ENCODE peak calls at places on chromosomes 2 and 18, in four cellular contexts. One of them, this sample, is unnamed.

GRCh38 chr2:33605059-33605458 is 6.0 kb upstream of the FAM98A start:
- DNase-seq in naive B cell: no peak
- DNase-seq in effector CD8-positive, alpha-beta T cell: no peak
- DNase-seq in ELF-1: peak
- DNase-seq in this sample: no peak

GRCh38 chr2:42792583-42793313 is at the start of gene HAAO:
- DNase-seq in naive B cell: peak
- DNase-seq in effector CD8-positive, alpha-beta T cell: no peak
- DNase-seq in ELF-1: peak
- DNase-seq in this sample: no peak

GRCh38 chr2:224156436-224156835 is 117.3 kb upstream of the SERPINE2 start:
- DNase-seq in naive B cell: no peak
- DNase-seq in effector CD8-positive, alpha-beta T cell: no peak
- DNase-seq in ELF-1: no peak
- DNase-seq in this sample: no peak

GRCh38 chr2:54675738-54676137 is 47.7 kb upstream of the EML6 start:
- DNase-seq in naive B cell: no peak
- DNase-seq in effector CD8-positive, alpha-beta T cell: no peak
- DNase-seq in ELF-1: no peak
- DNase-seq in this sample: no peak

GRCh38 chr2:127220807-127221527 is 868 bp upstream of the CYP27C1 start:
- DNase-seq in naive B cell: no peak
- DNase-seq in effector CD8-positive, alpha-beta T cell: no peak
- DNase-seq in ELF-1: peak
- DNase-seq in this sample: no peak

GRCh38 chr18:45386256-45386655 is 229.0 kb upstream of the SLC14A2 start:
- DNase-seq in naive B cell: no peak
- DNase-seq in effector CD8-positive, alpha-beta T cell: no peak
- DNase-seq in ELF-1: peak
- DNase-seq in this sample: no peak

GRCh38 chr2:12863937-12864336 is 147.2 kb downstream of the TRIB2 start:
- DNase-seq in naive B cell: no peak
- DNase-seq in effector CD8-positive, alpha-beta T cell: no peak
- DNase-seq in ELF-1: no peak
- DNase-seq in this sample: no peak

GRCh38 chr2:1055014-1055595 is 104.5 kb downstream of the SNTG2 start:
- DNase-seq in naive B cell: no peak
- DNase-seq in effector CD8-positive, alpha-beta T cell: no peak
- DNase-seq in ELF-1: no peak
- DNase-seq in this sample: no peak

GRCh38 chr2:112959109-112959591 is 18.7 kb upstream of the IL36G start:
- DNase-seq in naive B cell: no peak
- DNase-seq in effector CD8-positive, alpha-beta T cell: no peak
- DNase-seq in ELF-1: no peak
- DNase-seq in this sample: no peak

GRCh38 chr18:12038082-12038660 is 55.5 kb upstream of the ANKRD62 start:
- DNase-seq in naive B cell: peak
- DNase-seq in effector CD8-positive, alpha-beta T cell: no peak
- DNase-seq in ELF-1: peak
- DNase-seq in this sample: no peak

GRCh38 chr2:135709992-135710391 is 31.7 kb upstream of the UBXN4 start:
- DNase-seq in naive B cell: peak
- DNase-seq in effector CD8-positive, alpha-beta T cell: peak
- DNase-seq in ELF-1: peak
- DNase-seq in this sample: peak

GRCh38 chr2:163943403-163944356 is 207.9 kb upstream of the FIGN start:
- DNase-seq in naive B cell: no peak
- DNase-seq in effector CD8-positive, alpha-beta T cell: no peak
- DNase-seq in ELF-1: peak
- DNase-seq in this sample: no peak

GRCh38 chr2:113169002-113169530 is 4.7 kb upstream of the PSD4 start:
- DNase-seq in naive B cell: peak
- DNase-seq in effector CD8-positive, alpha-beta T cell: no peak
- DNase-seq in ELF-1: no peak
- DNase-seq in this sample: peak

GRCh38 chr18:39840406-39840805 is 2114.6 kb upstream of the PIK3C3 start:
- DNase-seq in naive B cell: no peak
- DNase-seq in effector CD8-positive, alpha-beta T cell: no peak
- DNase-seq in ELF-1: no peak
- DNase-seq in this sample: no peak

GRCh38 chr2:27889774-27890145 is 427 bp downstream of the RBKS start:
- DNase-seq in naive B cell: peak
- DNase-seq in effector CD8-positive, alpha-beta T cell: no peak
- DNase-seq in ELF-1: no peak
- DNase-seq in this sample: no peak

GRCh38 chr2:219595250-219595649 is 2.4 kb upstream of the STK11IP start:
- DNase-seq in naive B cell: no peak
- DNase-seq in effector CD8-positive, alpha-beta T cell: no peak
- DNase-seq in ELF-1: no peak
- DNase-seq in this sample: no peak

GRCh38 chr18:76524477-76524876 is 29.4 kb upstream of the ZNF516 start:
- DNase-seq in naive B cell: no peak
- DNase-seq in effector CD8-positive, alpha-beta T cell: no peak
- DNase-seq in ELF-1: no peak
- DNase-seq in this sample: no peak

GRCh38 chr18:45063246-45064038 is 382.8 kb downstream of the SETBP1 start:
- DNase-seq in naive B cell: no peak
- DNase-seq in effector CD8-positive, alpha-beta T cell: no peak
- DNase-seq in ELF-1: peak
- DNase-seq in this sample: no peak

GRCh38 chr18:8188196-8188595 is 421.0 kb upstream of the RAB12 start:
- DNase-seq in naive B cell: no peak
- DNase-seq in effector CD8-positive, alpha-beta T cell: no peak
- DNase-seq in ELF-1: no peak
- DNase-seq in this sample: no peak

GRCh38 chr2:219293736-219294201 is 14.6 kb downstream of the DNAJB2 start:
- DNase-seq in naive B cell: no peak
- DNase-seq in effector CD8-positive, alpha-beta T cell: no peak
- DNase-seq in ELF-1: no peak
- DNase-seq in this sample: no peak

GRCh38 chr2:32118055-32118454 is 47.6 kb upstream of the SLC30A6 start:
- DNase-seq in naive B cell: no peak
- DNase-seq in effector CD8-positive, alpha-beta T cell: no peak
- DNase-seq in ELF-1: no peak
- DNase-seq in this sample: no peak

GRCh38 chr2:152924219-152924618 is 205.8 kb downstream of the ARL6IP6 start:
- DNase-seq in naive B cell: no peak
- DNase-seq in effector CD8-positive, alpha-beta T cell: no peak
- DNase-seq in ELF-1: no peak
- DNase-seq in this sample: no peak

GRCh38 chr2:95057535-95058453 is 32.3 kb downstream of the MAL start:
- DNase-seq in naive B cell: no peak
- DNase-seq in effector CD8-positive, alpha-beta T cell: no peak
- DNase-seq in ELF-1: no peak
- DNase-seq in this sample: peak

GRCh38 chr18:37424507-37424906 is 141.1 kb downstream of the CELF4 start:
- DNase-seq in naive B cell: no peak
- DNase-seq in effector CD8-positive, alpha-beta T cell: no peak
- DNase-seq in ELF-1: no peak
- DNase-seq in this sample: no peak

GRCh38 chr18:74499633-74500032 is 3.5 kb downstream of the CNDP2 start:
- DNase-seq in naive B cell: no peak
- DNase-seq in effector CD8-positive, alpha-beta T cell: peak
- DNase-seq in ELF-1: peak
- DNase-seq in this sample: no peak

GRCh38 chr2:108944601-108945241 is 44.3 kb downstream of the EDAR start:
- DNase-seq in naive B cell: no peak
- DNase-seq in effector CD8-positive, alpha-beta T cell: no peak
- DNase-seq in ELF-1: peak
- DNase-seq in this sample: no peak

GRCh38 chr18:29163596-29163995 is 986.7 kb upstream of the CDH2 start:
- DNase-seq in naive B cell: no peak
- DNase-seq in effector CD8-positive, alpha-beta T cell: no peak
- DNase-seq in ELF-1: no peak
- DNase-seq in this sample: no peak

GRCh38 chr2:29165362-29166236 is 50.4 kb downstream of the CLIP4 start:
- DNase-seq in naive B cell: no peak
- DNase-seq in effector CD8-positive, alpha-beta T cell: no peak
- DNase-seq in ELF-1: no peak
- DNase-seq in this sample: no peak

GRCh38 chr2:239882335-239882734 is 142.8 kb downstream of the NDUFA10 start:
- DNase-seq in naive B cell: peak
- DNase-seq in effector CD8-positive, alpha-beta T cell: peak
- DNase-seq in ELF-1: peak
- DNase-seq in this sample: no peak

GRCh38 chr2:150391779-150392178 is 95.7 kb downstream of the RND3 start:
- DNase-seq in naive B cell: no peak
- DNase-seq in effector CD8-positive, alpha-beta T cell: no peak
- DNase-seq in ELF-1: peak
- DNase-seq in this sample: no peak

GRCh38 chr18:13617826-13618515 is 108.4 kb downstream of the FAM210A start:
- DNase-seq in naive B cell: no peak
- DNase-seq in effector CD8-positive, alpha-beta T cell: no peak
- DNase-seq in ELF-1: no peak
- DNase-seq in this sample: no peak

This sample was measured in natural killer cell treated with Interleukin-12 subunit alpha and Interleukin-12 subunit beta and Interleukin-15 and Interleukin-18, amount 100 ng/mL, for 72 hours.